ENCODE peak calls at places on chromosome 16, in four cellular contexts. Q is GM12878, Y is HepG2, V is K562. X is an unnamed sample.

GRCh38 chr16:80710918-80711317 is 93.5 kb downstream of the CDYL2 start:
- DNase-seq in Q (no peak), Y (no peak), V (no peak), X (no peak)

GRCh38 chr16:77169650-77170236 is 21.2 kb upstream of the MON1B start:
- DNase-seq in Q (no peak), Y (peak), V (peak), X (peak)

GRCh38 chr16:60945225-60945624 is 1091.0 kb downstream of the CDH8 start:
- DNase-seq in Q (no peak), Y (peak), V (peak), X (peak)

GRCh38 chr16:81447383-81448101 is 2.9 kb downstream of the CMIP start:
- DNase-seq in Q (no peak), Y (peak), V (no peak), X (peak)

GRCh38 chr16:4847774-4848587 is 700 bp downstream of the UBN1 start:
- DNase-seq in Q (no peak), Y (peak), V (peak), X (peak)

GRCh38 chr16:87318158-87318644 is 1.0 kb upstream of the C16orf95 start:
- DNase-seq in Q (no peak), Y (peak), V (peak), X (no peak)

GRCh38 chr16:30562021-30562420 is 3.8 kb upstream of the ZNF764 start:
- DNase-seq in Q (no peak), Y (no peak), V (no peak), X (no peak)

GRCh38 chr16:73872856-73873255 is 423.8 kb upstream of the PSMD7 start:
- DNase-seq in Q (no peak), Y (no peak), V (no peak), X (no peak)

GRCh38 chr16:87506423-87507350 is 13.9 kb upstream of the ZCCHC14 start:
- DNase-seq in Q (no peak), Y (peak), V (no peak), X (no peak)

GRCh38 chr16:87248704-87249103 is 68.5 kb downstream of the C16orf95 start:
- DNase-seq in Q (no peak), Y (no peak), V (no peak), X (no peak)

GRCh38 chr16:75761111-75761510 is 34.8 kb upstream of the CPHXL start:
- DNase-seq in Q (no peak), Y (no peak), V (peak), X (no peak)

GRCh38 chr16:9014389-9014788 is 50.7 kb upstream of the USP7 start:
- DNase-seq in Q (no peak), Y (no peak), V (no peak), X (no peak)

GRCh38 chr16:70575376-70575775 is 51.8 kb downstream of the SF3B3 start:
- DNase-seq in Q (no peak), Y (no peak), V (no peak), X (no peak)

GRCh38 chr16:9049241-9049640 is 42.2 kb upstream of the HAPSTR1 start:
- DNase-seq in Q (no peak), Y (no peak), V (no peak), X (no peak)

GRCh38 chr16:17155480-17155879 is 315.3 kb downstream of the XYLT1 start:
- DNase-seq in Q (no peak), Y (no peak), V (no peak), X (no peak)

GRCh38 chr16:29916979-29917378 is 9.0 kb downstream of the KCTD13 start:
- DNase-seq in Q (no peak), Y (peak), V (no peak), X (no peak)

GRCh38 chr16:67120025-67120424 is 10.3 kb downstream of the PHAF1 start:
- DNase-seq in Q (no peak), Y (no peak), V (no peak), X (no peak)

GRCh38 chr16:54867302-54867832 is 63.3 kb upstream of the IRX5 start:
- DNase-seq in Q (no peak), Y (no peak), V (no peak), X (no peak)

GRCh38 chr16:4697867-4698291 is 4.5 kb downstream of the NUDT16L1 start:
- DNase-seq in Q (no peak), Y (no peak), V (no peak), X (no peak)

GRCh38 chr16:68436581-68436980 is 11.7 kb downstream of the SMPD3 start:
- DNase-seq in Q (no peak), Y (no peak), V (peak), X (no peak)

GRCh38 chr16:87701066-87701425 is 64.7 kb downstream of the KLHDC4 start:
- DNase-seq in Q (no peak), Y (no peak), V (no peak), X (no peak)

GRCh38 chr16:88705076-88705684 is 1.0 kb downstream of the RNF166 start:
- DNase-seq in Q (no peak), Y (no peak), V (peak), X (no peak)

GRCh38 chr16:88569614-88569984 is 604 bp upstream of the ZC3H18 start:
- DNase-seq in Q (no peak), Y (peak), V (peak), X (no peak)

GRCh38 chr16:30698816-30699614 is at the start of gene SRCAP:
- DNase-seq in Q (peak), Y (peak), V (peak), X (peak)

GRCh38 chr16:65698943-65699342 is 577.1 kb upstream of the CDH11 start:
- DNase-seq in Q (no peak), Y (no peak), V (no peak), X (no peak)

GRCh38 chr16:20610192-20610891 is 34.2 kb upstream of the ACSM2B start:
- DNase-seq in Q (no peak), Y (peak), V (peak), X (no peak)

GRCh38 chr16:19419691-19420060 is 2.0 kb downstream of the TMC5 start:
- DNase-seq in Q (no peak), Y (no peak), V (no peak), X (no peak)

GRCh38 chr16:89024546-89024945 is 47.5 kb upstream of the CBFA2T3 start:
- DNase-seq in Q (no peak), Y (no peak), V (no peak), X (no peak)

GRCh38 chr16:3004781-3005284 is 7.9 kb upstream of the CLDN9 start:
- DNase-seq in Q (no peak), Y (peak), V (peak), X (no peak)

GRCh38 chr16:88534731-88535141 is 35.5 kb upstream of the ZC3H18 start:
- DNase-seq in Q (no peak), Y (no peak), V (no peak), X (no peak)

GRCh38 chr16:12927591-12927990 is 26.2 kb downstream of the SHISA9 start:
- DNase-seq in Q (no peak), Y (no peak), V (no peak), X (no peak)

GRCh38 chr16:53864819-53865491 is 161.0 kb downstream of the FTO start:
- DNase-seq in Q (no peak), Y (peak), V (peak), X (no peak)

GRCh38 chr16:56950455-56950854 is 11.3 kb upstream of the CETP start:
- DNase-seq in Q (no peak), Y (no peak), V (no peak), X (no peak)

GRCh38 chr16:56950051-56950450 is 11.7 kb upstream of the CETP start:
- DNase-seq in Q (no peak), Y (no peak), V (no peak), X (no peak)

GRCh38 chr16:56953006-56953405 is 8.7 kb upstream of the CETP start:
- DNase-seq in Q (no peak), Y (no peak), V (no peak), X (no peak)

GRCh38 chr16:56948234-56948633 is 13.5 kb upstream of the CETP start:
- DNase-seq in Q (no peak), Y (no peak), V (no peak), X (no peak)

GRCh38 chr16:56950881-56951771 is 10.6 kb upstream of the CETP start:
- DNase-seq in Q (no peak), Y (peak), V (peak), X (peak)
- TF ChIP-seq BHLHE40 in Q (peak), Y (no peak), V (no peak), X (no peak)

GRCh38 chr16:57128787-57129389 is 36.5 kb downstream of the CPNE2 start:
- DNase-seq in Q (peak), Y (no peak), V (no peak), X (no peak)
- TF ChIP-seq FOXK2 in Q (no peak), Y (no peak), V (no peak), X (no peak)

GRCh38 chr16:14549789-14550153 is 80.3 kb downstream of the PARN start:
- DNase-seq in Q (no peak), Y (peak), V (no peak), X (no peak)

GRCh38 chr16:14553447-14553846 is 76.6 kb downstream of the PARN start:
- DNase-seq in Q (no peak), Y (no peak), V (no peak), X (no peak)

GRCh38 chr16:14545346-14545884 is 84.6 kb downstream of the PARN start:
- DNase-seq in Q (no peak), Y (peak), V (no peak), X (no peak)

DNA sequence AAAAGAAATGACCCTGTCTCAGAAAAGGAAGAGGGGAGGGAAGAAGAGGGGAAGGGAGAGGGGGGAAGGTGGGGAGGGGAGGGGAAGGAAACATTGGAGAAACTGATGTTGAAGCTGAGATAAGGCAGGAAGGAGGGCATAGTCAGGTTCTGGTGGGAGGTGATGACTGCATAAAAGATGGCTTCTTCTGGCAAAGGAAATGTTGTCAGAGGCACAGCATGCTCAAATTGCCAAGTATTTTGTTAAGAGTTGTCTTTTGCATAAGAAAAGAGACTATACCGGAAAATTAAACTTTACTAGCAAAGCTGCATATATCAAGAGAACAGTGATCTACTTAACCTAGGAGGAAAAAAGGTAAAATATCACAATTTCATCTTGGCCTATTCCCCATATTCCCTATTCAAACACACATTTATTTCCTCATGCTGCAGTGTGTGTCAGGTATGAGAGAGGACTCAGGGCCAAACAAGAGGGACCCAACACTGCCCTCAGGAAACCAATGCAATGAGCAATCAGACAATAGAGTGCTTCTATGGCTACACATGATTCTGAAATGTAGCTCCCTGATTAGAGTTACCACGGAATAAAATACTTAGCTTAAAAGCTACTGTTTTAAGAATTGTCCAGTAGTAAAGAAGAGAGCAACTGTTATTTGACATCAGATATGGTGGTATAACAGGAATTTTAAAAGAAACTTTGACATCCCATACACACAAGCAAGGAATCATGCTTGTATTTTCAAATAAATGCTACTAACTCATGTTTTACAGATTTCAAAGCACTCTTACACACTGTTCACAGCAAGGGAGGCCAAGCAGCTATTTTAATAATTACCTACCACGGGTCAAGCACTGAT is 80.9 kb downstream of the PARN start:
- DNase-seq in Q (no peak), Y (peak), V (peak), X (no peak)
- TF ChIP-seq TARDBP in Q (no peak), Y (no peak), V (no peak), X (no peak)

DNA sequence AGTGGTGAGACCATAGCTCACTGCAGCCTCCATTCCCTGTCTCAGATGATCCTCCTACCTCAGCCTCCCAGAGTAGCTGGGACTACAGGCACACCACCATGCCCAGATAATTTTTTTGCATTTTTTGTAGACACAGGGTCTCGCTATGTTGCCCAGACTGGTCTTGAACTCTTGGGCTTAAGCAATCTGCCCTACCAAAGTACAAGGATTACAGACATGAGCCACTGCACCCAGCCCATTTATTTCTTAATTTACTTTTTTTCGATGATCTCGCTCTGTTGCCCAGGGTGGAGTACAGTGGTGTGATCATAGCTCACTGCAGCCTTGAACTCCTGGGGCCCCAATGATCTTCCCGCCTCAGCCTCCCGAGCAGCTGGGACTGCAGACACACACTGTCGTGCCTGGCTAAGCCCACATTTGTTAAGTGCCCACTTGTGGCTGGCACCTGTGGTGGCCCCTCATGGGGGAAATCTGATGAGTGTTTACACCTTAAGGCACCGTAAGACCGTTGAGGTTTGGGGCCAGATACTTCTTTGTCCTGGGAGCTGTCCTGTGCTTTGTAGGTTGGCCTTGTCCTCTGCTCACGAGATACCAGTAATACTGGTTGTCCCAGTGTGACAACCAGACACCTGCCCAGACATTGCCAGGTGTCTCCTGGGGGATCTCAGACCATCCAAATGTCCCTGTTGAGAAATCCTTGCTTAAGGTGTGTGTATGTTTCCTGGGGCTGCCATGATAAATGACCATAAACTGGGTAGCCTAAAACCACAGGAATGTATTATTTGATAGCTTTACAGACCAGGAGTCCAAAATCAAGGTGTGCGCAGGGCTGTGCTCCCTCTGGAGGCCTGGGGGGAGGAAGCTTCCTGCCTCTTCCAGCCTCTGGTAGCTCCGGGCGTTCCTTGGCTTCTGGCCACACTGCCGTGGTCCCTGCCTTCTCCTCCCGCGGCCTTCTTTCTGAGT is 141.4 kb upstream of the GSE1 start:
- DNase-seq in Q (no peak), Y (no peak), V (peak), X (no peak)
- TF ChIP-seq BHLHE40 in Q (no peak), Y (no peak), V (no peak), X (no peak)

DNA sequence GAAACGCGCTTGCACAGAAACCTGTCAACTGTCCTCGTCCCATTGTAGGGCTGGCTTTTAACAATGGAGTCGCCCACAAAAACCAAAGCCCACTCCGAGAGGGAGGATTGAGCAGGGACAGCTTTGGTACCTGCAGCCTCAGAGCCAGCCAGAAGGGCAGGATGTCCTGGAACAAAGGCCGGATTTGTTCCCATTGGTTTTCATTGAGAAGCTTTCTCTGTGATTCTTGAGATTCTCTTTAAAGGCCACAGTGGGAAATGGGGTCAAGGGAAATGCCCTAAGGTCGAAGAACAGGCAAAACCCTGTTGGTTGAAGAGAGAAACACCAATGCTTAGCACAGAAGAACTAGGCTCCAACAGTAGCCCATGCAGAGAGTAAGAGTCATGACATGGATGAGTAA is 65.4 kb downstream of the C16orf78 start:
- DNase-seq in Q (no peak), Y (no peak), V (no peak), X (no peak)
- TF ChIP-seq FOXK2 in Q (no peak), Y (no peak), V (no peak), X (no peak)

GRCh38 chr16:289395-289997 is 6.5 kb downstream of the PDIA2 start:
- DNase-seq in Q (no peak), Y (no peak), V (no peak), X (no peak)

GRCh38 chr16:293043-293775 is 10.2 kb downstream of the PDIA2 start:
- DNase-seq in Q (no peak), Y (no peak), V (no peak), X (no peak)

GRCh38 chr16:290015-290680 is 7.2 kb downstream of the PDIA2 start:
- DNase-seq in Q (no peak), Y (no peak), V (no peak), X (no peak)

GRCh38 chr16:290681-291405 is 7.9 kb downstream of the PDIA2 start:
- DNase-seq in Q (no peak), Y (no peak), V (no peak), X (no peak)

GRCh38 chr16:291539-291938 is 8.6 kb downstream of the PDIA2 start:
- DNase-seq in Q (no peak), Y (no peak), V (no peak), X (no peak)
- TF ChIP-seq TARDBP in Q (no peak), Y (no peak), V (no peak), X (no peak)